ENCODE peak calls at places on chromosome 17, in four cellular contexts. One of them, this sample, is unnamed.

GRCh38 chr17:33335491-33336173 is 42.5 kb upstream of the ASIC2 start:
- DNase-seq in GM12878: no peak
- DNase-seq in K562: no peak
- DNase-seq in HL-60: no peak
- DNase-seq in this sample: no peak

GRCh38 chr17:57703273-57703672 is 41.8 kb downstream of the CCDC182 start:
- DNase-seq in GM12878: no peak
- DNase-seq in K562: no peak
- DNase-seq in HL-60: no peak
- DNase-seq in this sample: no peak

GRCh38 chr17:3592216-3592860 is 16.9 kb downstream of the TRPV1 start:
- DNase-seq in HL-60: no peak
- DNase-seq in K562: no peak
- DNase-seq in GM12878: no peak
- DNase-seq in this sample: no peak

GRCh38 chr17:17835415-17836249 is 1.2 kb downstream of the SREBF1 start:
- DNase-seq in HL-60: no peak
- DNase-seq in GM12878: no peak
- DNase-seq in K562: no peak
- DNase-seq in this sample: no peak

GRCh38 chr17:79624658-79625478 is 14.0 kb upstream of the RBFOX3 start:
- DNase-seq in GM12878: no peak
- DNase-seq in HL-60: no peak
- DNase-seq in K562: no peak
- DNase-seq in this sample: no peak

GRCh38 chr17:1561420-1562177 is 993 bp downstream of the PITPNA start:
- DNase-seq in HL-60: no peak
- DNase-seq in K562: peak
- DNase-seq in GM12878: no peak
- DNase-seq in this sample: peak

GRCh38 chr17:74852237-74853047 is 7.2 kb downstream of the GRIN2C start:
- DNase-seq in K562: peak
- DNase-seq in HL-60: peak
- DNase-seq in GM12878: no peak
- DNase-seq in this sample: no peak

GRCh38 chr17:56119191-56119590 is 34.1 kb upstream of the ANKFN1 start:
- DNase-seq in HL-60: no peak
- DNase-seq in GM12878: no peak
- DNase-seq in K562: no peak
- DNase-seq in this sample: no peak

GRCh38 chr17:17729620-17730249 is 48.5 kb downstream of the RAI1 start:
- DNase-seq in HL-60: no peak
- DNase-seq in GM12878: no peak
- DNase-seq in K562: peak
- DNase-seq in this sample: no peak

GRCh38 chr17:10357768-10358167 is 15.0 kb downstream of the MYH13 start:
- DNase-seq in K562: peak
- DNase-seq in HL-60: no peak
- DNase-seq in GM12878: no peak
- DNase-seq in this sample: peak

GRCh38 chr17:82960419-82961271 is 118.8 kb upstream of the METRNL start:
- DNase-seq in GM12878: no peak
- DNase-seq in HL-60: no peak
- DNase-seq in K562: no peak
- DNase-seq in this sample: no peak

GRCh38 chr17:51461578-51462004 is 201.2 kb downstream of the UTP18 start:
- DNase-seq in GM12878: no peak
- DNase-seq in HL-60: peak
- DNase-seq in K562: peak
- DNase-seq in this sample: peak

GRCh38 chr17:20063665-20064648 is 54.8 kb downstream of the SPECC1 start:
- DNase-seq in HL-60: peak
- DNase-seq in GM12878: peak
- DNase-seq in K562: no peak
- DNase-seq in this sample: no peak

GRCh38 chr17:79797492-79798295 is 817 bp upstream of the CBX8 start:
- DNase-seq in HL-60: no peak
- DNase-seq in K562: peak
- DNase-seq in GM12878: no peak
- DNase-seq in this sample: no peak

GRCh38 chr17:6094926-6095325 is 24.7 kb downstream of the WSCD1 start:
- DNase-seq in HL-60: no peak
- DNase-seq in K562: no peak
- DNase-seq in GM12878: no peak
- DNase-seq in this sample: no peak

GRCh38 chr17:39205112-39205526 is 5.0 kb downstream of the RPL19 start:
- DNase-seq in K562: peak
- DNase-seq in GM12878: no peak
- DNase-seq in HL-60: no peak
- DNase-seq in this sample: no peak

GRCh38 chr17:77444653-77445029 is 303.9 kb downstream of the SEC14L1 start:
- DNase-seq in GM12878: peak
- DNase-seq in K562: peak
- DNase-seq in HL-60: no peak
- DNase-seq in this sample: no peak

GRCh38 chr17:29677139-29677834 is 54.6 kb upstream of the CORO6 start:
- DNase-seq in K562: no peak
- DNase-seq in GM12878: no peak
- DNase-seq in HL-60: no peak
- DNase-seq in this sample: no peak

GRCh38 chr17:4256952-4257351 is 6.8 kb downstream of the ANKFY1 start:
- DNase-seq in K562: no peak
- DNase-seq in GM12878: no peak
- DNase-seq in HL-60: no peak
- DNase-seq in this sample: no peak

GRCh38 chr17:49576121-49576905 is 642 bp downstream of the NXPH3 start:
- DNase-seq in HL-60: no peak
- DNase-seq in K562: peak
- DNase-seq in GM12878: no peak
- DNase-seq in this sample: no peak

GRCh38 chr17:78368348-78368747 is 8.5 kb upstream of the SOCS3 start:
- DNase-seq in K562: no peak
- DNase-seq in GM12878: no peak
- DNase-seq in HL-60: no peak
- DNase-seq in this sample: no peak

GRCh38 chr17:18229771-18230170 is 4.3 kb downstream of the LLGL1 start:
- DNase-seq in K562: no peak
- DNase-seq in HL-60: no peak
- DNase-seq in GM12878: no peak
- DNase-seq in this sample: no peak

GRCh38 chr17:8222380-8222629 is 11.9 kb upstream of the AURKB start:
- DNase-seq in GM12878: no peak
- DNase-seq in K562: no peak
- DNase-seq in HL-60: no peak
- DNase-seq in this sample: no peak

GRCh38 chr17:38511126-38512108 is 83.2 kb downstream of the ARHGAP23 start:
- DNase-seq in HL-60: no peak
- DNase-seq in K562: no peak
- DNase-seq in GM12878: no peak
- DNase-seq in this sample: no peak

GRCh38 chr17:11917415-11917814 is 79.9 kb downstream of the ZNF18 start:
- DNase-seq in HL-60: no peak
- DNase-seq in K562: no peak
- DNase-seq in GM12878: no peak
- DNase-seq in this sample: no peak

GRCh38 chr17:18257268-18257681 is 1.3 kb downstream of the FLII start:
- DNase-seq in HL-60: no peak
- DNase-seq in K562: no peak
- DNase-seq in GM12878: no peak
- DNase-seq in this sample: no peak

GRCh38 chr17:80611831-80612230 is 67.2 kb downstream of the RPTOR start:
- DNase-seq in K562: no peak
- DNase-seq in GM12878: no peak
- DNase-seq in HL-60: no peak
- DNase-seq in this sample: no peak

GRCh38 chr17:70313031-70313430 is 143.7 kb downstream of the KCNJ2 start:
- DNase-seq in GM12878: no peak
- DNase-seq in K562: no peak
- DNase-seq in HL-60: no peak
- DNase-seq in this sample: no peak

GRCh38 chr17:50541916-50542688 is 4.9 kb upstream of the SPATA20 start:
- DNase-seq in HL-60: peak
- DNase-seq in GM12878: no peak
- DNase-seq in K562: peak
- DNase-seq in this sample: peak

GRCh38 chr17:75065562-75066151 is 18.6 kb downstream of the KCTD2 start:
- DNase-seq in HL-60: no peak
- DNase-seq in K562: no peak
- DNase-seq in GM12878: no peak
- DNase-seq in this sample: no peak

GRCh38 chr17:80029235-80029974 is 6.3 kb downstream of the TBC1D16 start:
- DNase-seq in HL-60: no peak
- DNase-seq in K562: no peak
- DNase-seq in GM12878: no peak
- DNase-seq in this sample: no peak

GRCh38 chr17:58172369-58173071 is 5.7 kb downstream of the OR4D2 start:
- DNase-seq in HL-60: no peak
- DNase-seq in K562: peak
- DNase-seq in GM12878: peak
- DNase-seq in this sample: no peak

GRCh38 chr17:45681706-45682105 is 102.4 kb upstream of the CRHR1 start:
- DNase-seq in K562: no peak
- DNase-seq in HL-60: no peak
- DNase-seq in GM12878: no peak
- DNase-seq in this sample: no peak

GRCh38 chr17:79006794-79007503 is 2.6 kb downstream of the CANT1 start:
- DNase-seq in K562: no peak
- DNase-seq in HL-60: no peak
- DNase-seq in GM12878: no peak
- DNase-seq in this sample: no peak

GRCh38 chr17:74446551-74447500 is 14.9 kb downstream of the GPRC5C start:
- DNase-seq in GM12878: no peak
- DNase-seq in K562: no peak
- DNase-seq in HL-60: no peak
- DNase-seq in this sample: no peak

GRCh38 chr17:9938764-9939163 is 33.7 kb upstream of the RCVRN start:
- DNase-seq in HL-60: no peak
- DNase-seq in K562: no peak
- DNase-seq in GM12878: no peak
- DNase-seq in this sample: no peak

GRCh38 chr17:14428640-14429029 is 127.8 kb downstream of the HS3ST3B1 start:
- DNase-seq in K562: no peak
- DNase-seq in GM12878: no peak
- DNase-seq in HL-60: no peak
- DNase-seq in this sample: no peak

GRCh38 chr17:9900744-9901143 is 4.3 kb downstream of the RCVRN start:
- DNase-seq in HL-60: no peak
- DNase-seq in K562: no peak
- DNase-seq in GM12878: no peak
- DNase-seq in this sample: no peak

GRCh38 chr17:73057196-73057595 is 35.3 kb downstream of the SLC39A11 start:
- DNase-seq in GM12878: no peak
- DNase-seq in HL-60: no peak
- DNase-seq in K562: no peak
- DNase-seq in this sample: no peak

GRCh38 chr17:73050797-73051196 is 41.7 kb downstream of the SLC39A11 start:
- DNase-seq in GM12878: no peak
- DNase-seq in K562: no peak
- DNase-seq in HL-60: no peak
- DNase-seq in this sample: no peak

GRCh38 chr17:73058022-73058421 is 34.5 kb downstream of the SLC39A11 start:
- DNase-seq in K562: no peak
- DNase-seq in GM12878: no peak
- DNase-seq in HL-60: no peak
- DNase-seq in this sample: no peak

GRCh38 chr17:73048170-73048569 is 44.3 kb downstream of the SLC39A11 start:
- DNase-seq in GM12878: no peak
- DNase-seq in K562: no peak
- DNase-seq in HL-60: no peak
- DNase-seq in this sample: no peak

GRCh38 chr17:73052923-73053322 is 39.6 kb downstream of the SLC39A11 start:
- DNase-seq in HL-60: no peak
- DNase-seq in K562: no peak
- DNase-seq in GM12878: no peak
- DNase-seq in this sample: no peak
- TF ChIP-seq SPI1 in HL-60: no peak
- TF ChIP-seq SPI1 in K562: no peak
- TF ChIP-seq SPI1 in GM12878: no peak
- TF ChIP-seq SPI1 in this sample: no peak

GRCh38 chr17:30924341-30924740 is 2.6 kb downstream of the ADAP2 start:
- DNase-seq in K562: no peak
- DNase-seq in GM12878: no peak
- DNase-seq in HL-60: no peak
- DNase-seq in this sample: no peak
- TF ChIP-seq SPI1 in K562: no peak
- TF ChIP-seq SPI1 in GM12878: no peak
- TF ChIP-seq SPI1 in HL-60: no peak
- TF ChIP-seq SPI1 in this sample: no peak

DNA sequence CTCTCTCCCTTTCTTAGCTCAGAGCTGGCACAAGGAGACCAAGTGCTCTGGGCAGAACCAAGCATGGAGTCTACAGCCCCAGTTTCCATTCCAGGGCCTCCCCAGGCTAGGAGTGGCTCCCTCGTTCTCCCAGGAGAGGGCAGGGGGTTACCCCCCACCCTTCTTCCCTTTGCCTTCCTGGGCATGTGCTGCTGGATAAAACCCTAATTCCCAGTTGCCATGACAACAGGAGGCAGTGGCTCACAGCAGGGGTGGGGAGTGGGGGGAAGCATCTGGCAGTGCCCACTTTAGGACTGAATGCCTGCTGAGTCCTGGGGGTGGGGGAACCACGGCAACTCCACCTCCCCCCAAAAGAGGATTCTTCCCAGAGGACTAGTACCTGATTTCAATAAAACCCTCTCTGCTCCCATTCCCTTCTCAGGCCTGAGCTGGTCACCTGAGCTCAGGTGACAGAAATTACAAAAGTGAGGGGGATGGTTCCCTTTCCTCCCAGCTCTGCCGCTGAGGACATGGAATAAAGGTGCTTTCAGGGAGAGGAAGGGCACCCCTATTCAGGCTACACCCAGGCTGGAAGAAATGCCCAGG is 1.8 kb downstream of the MPP2 start:
- DNase-seq in GM12878: no peak
- DNase-seq in K562: no peak
- DNase-seq in HL-60: no peak
- DNase-seq in this sample: no peak
- TF ChIP-seq SPI1 in GM12878: no peak
- TF ChIP-seq SPI1 in K562: no peak
- TF ChIP-seq SPI1 in HL-60: no peak
- TF ChIP-seq SPI1 in this sample: no peak

GRCh38 chr17:59356543-59357218 is 25.2 kb downstream of the YPEL2 start:
- DNase-seq in K562: no peak
- DNase-seq in GM12878: no peak
- DNase-seq in HL-60: no peak
- DNase-seq in this sample: no peak

GRCh38 chr17:59357219-59357699 is 25.8 kb downstream of the YPEL2 start:
- DNase-seq in HL-60: no peak
- DNase-seq in GM12878: no peak
- DNase-seq in K562: no peak
- DNase-seq in this sample: no peak

GRCh38 chr17:59355695-59356323 is 24.4 kb downstream of the YPEL2 start:
- DNase-seq in HL-60: no peak
- DNase-seq in GM12878: no peak
- DNase-seq in K562: no peak
- DNase-seq in this sample: no peak

GRCh38 chr17:59355030-59355694 is 23.7 kb downstream of the YPEL2 start:
- DNase-seq in HL-60: no peak
- DNase-seq in GM12878: no peak
- DNase-seq in K562: no peak
- DNase-seq in this sample: no peak

GRCh38 chr17:59357929-59358328 is 26.5 kb downstream of the YPEL2 start:
- DNase-seq in K562: no peak
- DNase-seq in GM12878: no peak
- DNase-seq in HL-60: no peak
- DNase-seq in this sample: no peak
- TF ChIP-seq SPI1 in K562: no peak
- TF ChIP-seq SPI1 in GM12878: no peak
- TF ChIP-seq SPI1 in HL-60: no peak
- TF ChIP-seq SPI1 in this sample: no peak